ENCODE peak calls at places on chromosomes 16 and 17, in eight cellular contexts. X is NB4; H is upper lobe of left lung; L is AG04449; Z is fibroblast of villous mesenchyme; A is pancreas; R is AG09309; J is CD8-positive, alpha-beta memory T cell. V is an unnamed sample.

GRCh38 chr17:39513256-39513655 is 52.0 kb downstream of the CDK12 start:
- DNase-seq in R (no peak), L (no peak), X (no peak), Z (no peak), H (no peak), A (no peak), J (no peak), V (no peak)

GRCh38 chr16:75648265-75649076 is 898 bp downstream of the TERF2IP start:
- DNase-seq in R (no peak), H (peak; percentile 89), Z (peak; percentile 76), L (no peak), J (peak; percentile 89), X (peak; percentile 85), A (peak; percentile 83), V (peak; percentile 82)

GRCh38 chr17:33451221-33451620 is 158.1 kb upstream of the ASIC2 start:
- DNase-seq in Z (peak; percentile 51), L (no peak), R (no peak), A (no peak), H (no peak), J (no peak), X (no peak), V (no peak)

GRCh38 chr16:11316331-11317015 is 28.8 kb upstream of the RMI2 start:
- DNase-seq in R (no peak), A (no peak), L (no peak), H (no peak), X (no peak), Z (peak; percentile 60), J (no peak), V (no peak)

GRCh38 chr16:4053663-4054479 is 62.4 kb downstream of the ADCY9 start:
- DNase-seq in L (peak; percentile 80), H (no peak), X (peak; percentile 93), Z (peak; percentile 94), A (peak; percentile 65), R (peak; percentile 90), J (no peak), V (no peak)

GRCh38 chr17:38844261-38844757 is 9.2 kb downstream of the RPL23 start:
- DNase-seq in Z (peak; percentile 52), H (no peak), L (no peak), X (peak; percentile 39), R (no peak), A (peak; percentile 67), J (no peak), V (peak; percentile 37)

GRCh38 chr16:75789237-75789636 is 62.9 kb upstream of the CPHXL start:
- DNase-seq in J (peak; percentile 21), X (peak; percentile 64), R (peak; percentile 11), L (peak; percentile 2), A (no peak), H (no peak), Z (peak; percentile 55), V (peak; percentile 70)

GRCh38 chr16:733382-734207 is 6.7 kb downstream of the HAGHL start:
- DNase-seq in A (peak; percentile 40), R (no peak), L (no peak), J (peak; percentile 48), Z (no peak), X (peak; percentile 40), H (peak; percentile 85), V (no peak)

GRCh38 chr17:68512967-68513474 is 791 bp downstream of the PRKAR1A start:
- DNase-seq in J (peak; percentile 25), L (no peak), H (no peak), X (peak; percentile 59), R (no peak), Z (peak; percentile 68), A (no peak), V (peak; percentile 33)

GRCh38 chr16:67404740-67405226 is 11.5 kb upstream of the TPPP3 start:
- DNase-seq in Z (no peak), R (no peak), H (no peak), X (no peak), A (peak; percentile 81), J (no peak), L (no peak), V (no peak)

GRCh38 chr17:76246080-76247066 is 6.1 kb upstream of the RNF157 start:
- DNase-seq in H (no peak), X (peak; percentile 96), R (no peak), L (no peak), A (no peak), J (peak; percentile 44), Z (peak; percentile 56), V (peak; percentile 51)

GRCh38 chr16:22397459-22397858 is 23.0 kb upstream of the CDR2 start:
- DNase-seq in L (peak; percentile 98), H (no peak), J (no peak), X (no peak), R (peak; percentile 95), Z (peak; percentile 98), A (no peak), V (no peak)

DNA sequence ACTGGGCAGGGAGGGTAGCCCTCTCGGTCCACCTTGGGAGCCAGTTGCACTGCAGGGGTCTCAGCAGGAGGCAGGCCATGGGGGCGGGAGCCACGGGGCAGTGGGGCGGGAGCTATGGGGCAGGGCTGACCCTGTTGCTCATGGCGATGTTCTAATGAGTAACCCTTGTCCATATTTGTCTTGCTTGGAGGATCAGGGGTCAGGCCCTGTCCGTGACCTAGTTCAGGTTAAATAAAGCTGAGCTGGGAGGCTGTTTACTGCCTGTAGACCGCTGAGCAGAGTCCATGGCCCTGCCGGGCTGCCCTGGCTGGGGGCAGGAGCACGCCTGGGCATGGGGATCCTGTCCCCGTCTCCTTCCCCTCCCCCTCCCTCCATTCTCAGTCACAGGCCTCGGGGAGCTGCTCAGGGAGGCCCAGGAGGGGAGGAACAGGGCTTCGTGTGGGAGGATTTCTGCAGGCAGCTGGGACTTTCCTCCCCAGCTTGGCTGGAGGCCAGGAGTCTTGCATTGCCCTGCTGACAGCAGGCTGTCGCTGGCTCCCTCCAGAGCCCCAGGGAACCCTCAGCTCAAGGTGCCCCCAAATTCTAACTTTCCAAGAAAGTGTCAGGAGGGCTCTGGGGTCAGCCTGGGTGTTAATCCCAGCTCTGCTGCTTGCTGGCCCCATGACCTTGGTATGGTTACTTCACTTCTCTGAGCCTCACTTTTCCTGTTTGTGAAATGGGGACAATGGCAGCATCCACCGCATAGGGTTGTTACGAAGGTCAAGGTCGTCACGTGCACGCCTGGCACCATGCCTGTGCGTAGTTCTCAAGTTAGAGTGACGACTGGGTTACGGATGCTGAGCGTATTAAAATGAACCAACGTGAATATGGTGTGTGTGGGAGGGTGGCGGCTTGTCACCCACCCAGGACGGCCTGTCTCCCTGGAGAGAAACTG is 6.1 kb upstream of the SERPINF2 start:
- DNase-seq in J (no peak), A (no peak), L (peak; percentile 40), H (peak; percentile 79), X (peak; percentile 81), R (peak; percentile 17), Z (peak; percentile 92), V (no peak)
- H3K4me3 ChIP-seq in J (no peak overlapping the region), A (no peak overlapping the region), L (no peak overlapping the region), H (no peak overlapping the region), X (no peak overlapping the region), R (no peak overlapping the region), Z (no peak overlapping the region), V (no peak overlapping the region)

DNA sequence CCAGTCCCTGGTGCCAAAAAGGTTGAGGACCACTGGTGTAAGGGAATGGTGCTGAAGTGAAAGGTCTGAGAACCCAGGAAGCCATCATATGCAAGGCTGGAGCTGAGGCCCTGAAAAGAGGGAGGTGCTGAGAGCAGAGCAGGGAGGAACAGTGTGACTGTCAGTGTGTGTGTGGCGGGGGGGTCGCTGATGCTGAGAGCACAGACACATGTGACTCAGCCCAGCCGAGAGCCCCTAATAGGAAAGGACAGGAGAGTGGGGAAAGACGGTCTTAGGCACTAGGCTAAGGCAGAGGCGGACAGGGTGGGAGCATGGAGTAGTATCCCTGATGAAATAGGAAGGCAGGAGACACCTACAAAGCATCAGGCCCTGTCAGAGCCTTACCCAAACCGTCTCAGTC is 1.2 kb downstream of the B9D1 start:
- DNase-seq in A (no peak), J (no peak), R (no peak), X (no peak), H (no peak), Z (no peak), L (no peak), V (no peak)
- H3K4me3 ChIP-seq in A (no peak overlapping the region), J (no peak overlapping the region), R (no peak overlapping the region), X (no peak overlapping the region), H (no peak overlapping the region), Z (peak overlapping the region; percentile 82), L (peak overlapping the region; percentile 90), V (no peak overlapping the region)

GRCh38 chr16:87463722-87464690 is 28.8 kb downstream of the ZCCHC14 start:
- DNase-seq in A (no peak), R (peak; percentile 29), Z (no peak), X (peak; percentile 83), L (no peak), J (peak; percentile 33), H (no peak), V (peak; percentile 13)

GRCh38 chr16:87460936-87461335 is 31.9 kb downstream of the ZCCHC14 start:
- DNase-seq in Z (no peak), H (no peak), L (no peak), A (no peak), R (no peak), X (no peak), J (no peak), V (no peak)

GRCh38 chr16:87459833-87460232 is 33.0 kb downstream of the ZCCHC14 start:
- DNase-seq in L (no peak), X (no peak), H (no peak), Z (no peak), R (no peak), A (no peak), J (no peak), V (no peak)

GRCh38 chr16:87459027-87459426 is 33.8 kb downstream of the ZCCHC14 start:
- DNase-seq in L (no peak), X (no peak), J (no peak), R (no peak), Z (no peak), A (no peak), H (peak; percentile 52), V (no peak)

DNA sequence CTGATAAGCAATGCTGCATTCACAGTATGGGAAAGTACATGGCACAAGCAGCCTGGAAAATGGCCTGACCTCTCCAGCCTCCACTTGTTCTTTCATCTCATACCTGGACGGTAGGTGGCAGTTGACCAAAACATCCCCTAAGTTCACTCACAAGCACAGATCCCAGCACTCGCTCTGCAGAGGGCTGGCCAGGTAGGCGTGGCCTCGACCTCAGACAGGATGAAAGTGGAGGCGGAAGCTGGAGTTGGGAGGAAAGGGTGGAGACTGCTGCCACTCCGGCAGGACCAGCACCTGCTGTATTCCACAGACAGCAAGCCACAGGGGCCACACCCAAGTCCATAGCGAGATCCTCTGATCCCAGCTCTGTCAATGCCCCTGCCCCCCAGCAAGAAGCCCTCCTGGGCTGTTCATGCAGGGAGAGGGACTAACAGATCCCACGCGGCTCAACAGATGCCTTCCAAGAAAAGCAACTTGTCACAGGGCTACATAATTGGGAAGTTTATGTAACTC is 31.3 kb downstream of the ZCCHC14 start:
- DNase-seq in J (no peak), Z (peak; percentile 55), L (no peak), R (no peak), A (peak; percentile 96), X (no peak), H (peak; percentile 80), V (peak; percentile 59)
- H3K4me3 ChIP-seq in J (no peak overlapping the region), Z (no peak overlapping the region), L (no peak overlapping the region), R (no peak overlapping the region), A (no peak overlapping the region), X (no peak overlapping the region), H (no peak overlapping the region), V (no peak overlapping the region)

GRCh38 chr16:1825381-1825863 is 1.2 kb downstream of the HAGH start:
- DNase-seq in A (peak; percentile 64), H (no peak), J (no peak), X (no peak), L (no peak), R (no peak), Z (no peak), V (no peak)
- H3K4me3 ChIP-seq in A (peak overlapping the region; percentile 94), H (no peak overlapping the region), J (peak overlapping the region; percentile 75), X (peak overlapping the region; percentile 62), L (peak overlapping the region; percentile 99), R (peak overlapping the region; percentile 35), Z (peak overlapping the region; percentile 97), V (peak overlapping the region; percentile 78)

V was measured in OCI-LY7.